ENCODE peak calls at places on chromosomes 11 and 22, in five cellular contexts. X is mucosa of descending colon, J is sigmoid colon, I is AG04450, W is stomach. Y is an unnamed sample.

GRCh38 chr11:68965901-68966868 is 14.6 kb downstream of the MRGPRD start:
- DNase-seq in J (peak), X (no peak), I (no peak), W (no peak), Y (no peak)

GRCh38 chr11:103051986-103052385 is 40.0 kb downstream of the DCUN1D5 start:
- DNase-seq in W (no peak), I (peak), X (no peak), J (no peak), Y (no peak)

GRCh38 chr22:41947181-41948080 is 479 bp upstream of the CENPM start:
- DNase-seq in I (no peak), J (no peak), X (no peak), W (no peak), Y (no peak)

GRCh38 chr11:12206529-12206928 is 96.1 kb downstream of the MICAL2 start:
- DNase-seq in W (no peak), I (no peak), J (no peak), X (no peak), Y (no peak)

GRCh38 chr22:44604455-44604854 is 97.5 kb upstream of the PRR5 start:
- DNase-seq in J (no peak), X (no peak), W (no peak), I (no peak), Y (no peak)

GRCh38 chr11:116535954-116536353 is 236.8 kb downstream of the BUD13 start:
- DNase-seq in J (peak), I (no peak), X (no peak), W (peak), Y (no peak)

GRCh38 chr11:78809931-78810481 is 235.3 kb upstream of the NARS2 start:
- DNase-seq in J (no peak), W (no peak), I (peak), X (no peak), Y (no peak)

GRCh38 chr11:119148855-119149370 is at the start of gene ABCG4:
- DNase-seq in X (peak), J (no peak), W (peak), I (no peak), Y (no peak)

GRCh38 chr22:49087716-49088660 is 739.7 kb downstream of the BRD1 start:
- DNase-seq in W (no peak), I (no peak), X (no peak), J (peak), Y (no peak)

GRCh38 chr11:7759010-7759409 is 37.7 kb downstream of the OR5P2 start:
- DNase-seq in X (no peak), J (no peak), W (no peak), I (no peak), Y (no peak)

GRCh38 chr11:118749429-118749828 is 41.5 kb downstream of the DDX6 start:
- DNase-seq in W (no peak), X (no peak), I (no peak), J (no peak), Y (no peak)

GRCh38 chr11:95898782-95899181 is 25.1 kb downstream of the MTMR2 start:
- DNase-seq in X (no peak), I (no peak), J (no peak), W (no peak), Y (no peak)

GRCh38 chr11:61042961-61043540 is 59.2 kb upstream of the CD5 start:
- DNase-seq in W (no peak), X (no peak), I (no peak), J (no peak), Y (no peak)

GRCh38 chr11:114438303-114438702 is 964 bp upstream of the REXO2 start:
- DNase-seq in I (no peak), X (no peak), W (no peak), J (no peak), Y (no peak)

GRCh38 chr22:21936151-21936778 is 16.4 kb downstream of the PPM1F start:
- DNase-seq in I (no peak), X (no peak), W (no peak), J (no peak), Y (peak)

GRCh38 chr22:32203181-32204105 is 1.4 kb downstream of the RFPL2 start:
- DNase-seq in J (no peak), W (no peak), X (peak), I (no peak), Y (no peak)

GRCh38 chr11:12287009-12287373 is 90.4 kb upstream of the PARVA start:
- DNase-seq in J (peak), X (no peak), I (peak), W (peak), Y (no peak)

GRCh38 chr11:47357985-47358730 is 5.7 kb upstream of the MYBPC3 start:
- DNase-seq in X (no peak), J (no peak), W (no peak), I (no peak), Y (no peak)

GRCh38 chr22:37496651-37497599 is 10.7 kb upstream of the MFNG start:
- DNase-seq in J (no peak), W (no peak), I (peak), X (no peak), Y (no peak)

GRCh38 chr11:65487467-65488272 is 11.2 kb upstream of the MALAT1 start:
- DNase-seq in X (peak), J (peak), W (peak), I (peak), Y (peak)

GRCh38 chr11:134404485-134405341 is 7.3 kb downstream of the B3GAT1 start:
- DNase-seq in W (no peak), X (no peak), I (no peak), J (no peak), Y (no peak)
- H3K4me3 ChIP-seq in W (no peak), X (no peak), I (no peak), J (no peak), Y (no peak)

GRCh38 chr22:31140746-31141145 is 438 bp upstream of the PLA2G3 start:
- DNase-seq in I (no peak), W (peak), X (no peak), J (no peak), Y (no peak)
- H3K4me3 ChIP-seq in I (no peak), W (no peak), X (no peak), J (no peak), Y (no peak)

GRCh38 chr22:25196326-25196725 is 3.3 kb upstream of the CRYBB3 start:
- DNase-seq in J (no peak), I (no peak), X (no peak), W (no peak), Y (no peak)

GRCh38 chr22:25197335-25197734 is 2.3 kb upstream of the CRYBB3 start:
- DNase-seq in J (no peak), W (no peak), I (no peak), X (no peak), Y (no peak)

GRCh38 chr22:25193130-25193529 is 6.5 kb upstream of the CRYBB3 start:
- DNase-seq in X (no peak), J (no peak), W (no peak), I (no peak), Y (no peak)

GRCh38 chr22:25193548-25193947 is 6.1 kb upstream of the CRYBB3 start:
- DNase-seq in W (no peak), I (no peak), X (no peak), J (no peak), Y (no peak)

GRCh38 chr22:25192406-25192805 is 7.3 kb upstream of the CRYBB3 start:
- DNase-seq in J (no peak), X (no peak), W (no peak), I (no peak), Y (no peak)
- H3K4me3 ChIP-seq in J (no peak), X (no peak), W (no peak), I (no peak), Y (no peak)

DNA sequence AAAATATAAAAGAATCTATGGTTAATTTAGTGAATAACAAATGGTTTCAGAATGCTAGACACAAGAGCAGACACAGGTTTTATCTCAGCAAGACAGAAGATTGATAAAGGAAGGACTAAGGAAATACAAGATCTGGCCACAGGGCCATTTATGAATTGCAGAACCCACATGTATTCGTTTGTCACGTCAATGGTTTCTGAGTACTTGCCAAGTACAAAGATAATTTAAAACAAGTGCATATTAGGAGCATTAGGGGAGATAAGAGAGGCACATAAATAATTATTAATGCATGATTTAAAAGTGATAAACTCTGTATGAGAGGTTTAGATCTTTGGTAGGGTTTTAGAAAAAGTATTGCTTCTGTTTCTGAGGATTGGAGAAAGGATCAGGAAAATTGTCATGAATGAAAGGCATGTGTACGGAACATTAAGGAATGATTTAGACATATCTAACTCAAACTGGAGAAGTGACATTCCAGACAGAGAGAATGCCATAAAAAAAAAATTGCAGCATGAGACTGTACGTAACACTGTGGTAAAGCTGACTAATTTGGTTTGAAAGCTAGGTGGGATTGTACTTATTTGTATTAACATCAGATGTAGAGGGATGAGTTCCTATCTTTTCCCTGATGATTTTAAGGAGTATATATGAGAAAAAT is 727.1 kb downstream of the NELL1 start:
- DNase-seq in X (no peak), W (no peak), J (no peak), I (no peak), Y (no peak)
- H3K4me3 ChIP-seq in X (no peak), W (no peak), J (no peak), I (no peak), Y (no peak)

DNA sequence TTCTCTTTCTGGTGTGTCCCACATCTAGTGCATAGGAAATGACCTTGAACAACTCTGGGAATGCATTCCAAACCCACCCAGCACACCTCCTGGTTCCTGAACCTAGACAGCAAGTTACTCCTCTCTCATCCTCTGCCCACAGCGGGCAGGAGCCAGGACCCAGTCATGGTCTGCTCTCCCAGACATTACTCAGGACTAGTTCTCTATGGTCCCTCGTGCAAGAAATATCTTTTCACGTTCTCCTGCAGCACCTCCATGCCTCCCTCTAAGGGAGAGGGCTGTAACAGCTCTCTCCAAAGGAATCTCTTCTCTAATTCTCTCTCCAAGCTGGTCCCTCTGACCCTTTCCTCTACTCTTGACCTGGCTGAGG is 57.9 kb upstream of the PRSS23 start:
- DNase-seq in W (no peak), X (no peak), J (no peak), I (no peak), Y (no peak)
- H3K4me3 ChIP-seq in W (no peak), X (no peak), J (no peak), I (no peak), Y (no peak)

DNA sequence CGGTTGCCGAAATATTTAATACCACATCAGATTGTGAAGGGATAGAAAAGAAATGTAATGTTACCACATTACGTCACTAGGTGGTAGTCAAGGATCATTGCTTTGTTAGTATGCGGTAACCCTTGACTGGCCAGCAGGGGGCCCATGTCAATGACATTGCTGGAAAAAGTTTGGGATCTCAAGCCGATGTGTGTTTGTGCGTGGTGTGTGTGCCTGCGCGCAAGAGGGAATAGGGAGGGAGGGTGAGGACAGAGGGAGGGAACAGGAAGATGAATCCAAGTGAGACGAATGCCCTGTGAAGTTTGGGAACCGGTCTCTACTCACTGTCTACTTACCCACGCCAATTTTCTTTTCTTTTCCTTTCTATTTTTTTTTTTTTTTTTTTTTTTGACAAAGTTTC is 10.7 kb upstream of the MRGPRX2 start:
- DNase-seq in X (peak), I (peak), W (peak), J (peak), Y (peak)
- H3K4me3 ChIP-seq in X (no peak), I (peak), W (no peak), J (no peak), Y (no peak)

DNA sequence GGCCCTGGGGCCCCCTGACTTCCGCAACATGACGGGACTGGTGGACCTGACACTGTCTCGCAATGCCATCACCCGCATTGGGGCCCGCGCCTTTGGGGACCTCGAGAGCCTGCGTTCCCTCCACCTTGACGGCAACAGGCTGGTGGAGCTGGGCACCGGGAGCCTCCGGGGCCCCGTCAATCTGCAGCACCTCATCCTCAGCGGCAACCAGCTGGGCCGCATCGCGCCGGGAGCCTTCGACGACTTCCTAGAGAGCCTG is 992 bp downstream of the LRFN4 start:
- DNase-seq in J (no peak), X (no peak), W (no peak), I (no peak), Y (no peak)
- H3K4me3 ChIP-seq in J (no peak), X (no peak), W (no peak), I (peak), Y (no peak)

GRCh38 chr22:20114506-20115475 is 1.1 kb upstream of the RANBP1 start:
- DNase-seq in I (no peak), J (no peak), X (peak), W (no peak), Y (peak)
- H3K4me3 ChIP-seq in I (no peak), J (no peak), X (no peak), W (no peak), Y (no peak)

Y was measured in right cardiac atrium.